ENCODE peak calls at places on chromosomes 6 and 20, in six cellular contexts. C is AG04450, P is bronchial epithelial cell, W is cardiac fibroblast, L is ovary, E is AG09309. K is an unnamed sample.

GRCh38 chr6:158853072-158853871 is 34.1 kb upstream of the EZR start:
- DNase-seq in C (no peak), P (peak; percentile 100), W (peak; percentile 89), L (peak; percentile 43), E (no peak), K (peak; percentile 97)

GRCh38 chr6:110682460-110682853 is 132.8 kb downstream of the CDK19 start:
- DNase-seq in C (peak; percentile 47), P (peak; percentile 79), W (peak; percentile 88), L (peak; percentile 28), E (peak; percentile 46), K (peak; percentile 87)

GRCh38 chr6:132369526-132369925 is 31.7 kb downstream of the MOXD1 start:
- DNase-seq in C (peak; percentile 36), P (no peak), W (peak; percentile 60), L (no peak), E (no peak), K (peak; percentile 32)

GRCh38 chr20:50560867-50561266 is 50.7 kb downstream of the PTPN1 start:
- DNase-seq in C (no peak), P (no peak), W (no peak), L (no peak), E (no peak), K (peak; percentile 21)

GRCh38 chr6:34940030-34940434 is 51.0 kb downstream of the ANKS1A start:
- DNase-seq in C (no peak), P (no peak), W (peak; percentile 36), L (no peak), E (no peak), K (no peak)

GRCh38 chr6:26493258-26493657 is 6.8 kb upstream of the BTN1A1 start:
- DNase-seq in C (no peak), P (no peak), W (peak; percentile 51), L (no peak), E (peak; percentile 4), K (no peak)

GRCh38 chr6:20943036-20943627 is 408.9 kb downstream of the CDKAL1 start:
- DNase-seq in C (no peak), P (no peak), W (no peak), L (no peak), E (no peak), K (peak; percentile 2)

GRCh38 chr20:23320317-23320716 is 30.3 kb upstream of the NXT1 start:
- DNase-seq in C (no peak), P (peak; percentile 9), W (peak; percentile 37), L (no peak), E (no peak), K (peak; percentile 36)

GRCh38 chr6:15264902-15265761 is 19.3 kb downstream of the JARID2 start:
- DNase-seq in C (peak; percentile 66), P (no peak), W (peak; percentile 68), L (no peak), E (no peak), K (no peak)

GRCh38 chr6:3911614-3912336 is 62.6 kb downstream of the FAM50B start:
- DNase-seq in C (peak; percentile 43), P (peak; percentile 87), W (peak; percentile 89), L (peak; percentile 56), E (peak; percentile 42), K (peak; percentile 89)

GRCh38 chr6:135182993-135183531 is 2.0 kb downstream of the MYB start:
- DNase-seq in C (no peak), P (peak; percentile 5), W (no peak), L (no peak), E (no peak), K (no peak)

GRCh38 chr6:19896580-19897010 is 59.4 kb downstream of the ID4 start:
- DNase-seq in C (no peak), P (peak; percentile 19), W (no peak), L (no peak), E (no peak), K (peak; percentile 47)

GRCh38 chr6:137416376-137417109 is 77.7 kb downstream of the OLIG3 start:
- DNase-seq in C (no peak), P (no peak), W (peak; percentile 88), L (no peak), E (peak; percentile 62), K (no peak)

GRCh38 chr6:4155848-4156466 is 20.6 kb upstream of the ECI2 start:
- DNase-seq in C (peak; percentile 64), P (peak; percentile 81), W (peak; percentile 87), L (peak; percentile 76), E (no peak), K (peak; percentile 91)

GRCh38 chr6:40722081-40722480 is 134.9 kb upstream of the LRFN2 start:
- DNase-seq in C (no peak), P (no peak), W (no peak), L (no peak), E (no peak), K (no peak)

GRCh38 chr6:121839891-121840290 is 404.4 kb downstream of the GJA1 start:
- DNase-seq in C (no peak), P (peak; percentile 73), W (no peak), L (no peak), E (no peak), K (no peak)

GRCh38 chr20:48066256-48066655 is 281.0 kb upstream of the SULF2 start:
- DNase-seq in C (no peak), P (peak; percentile 18), W (peak; percentile 87), L (no peak), E (peak; percentile 95), K (peak; percentile 89)

GRCh38 chr20:37282558-37282957 is 6.9 kb upstream of the MANBAL start:
- DNase-seq in C (no peak), P (peak; percentile 44), W (peak; percentile 84), L (no peak), E (no peak), K (peak; percentile 60)

GRCh38 chr20:17560344-17561074 is 9.4 kb upstream of the DSTN start:
- DNase-seq in C (no peak), P (peak; percentile 50), W (no peak), L (no peak), E (no peak), K (no peak)

GRCh38 chr6:137878070-137878809 is 11.2 kb downstream of the TNFAIP3 start:
- DNase-seq in C (no peak), P (peak; percentile 53), W (no peak), L (no peak), E (no peak), K (no peak)

GRCh38 chr6:37365791-37366190 is 12.0 kb downstream of the RNF8 start:
- DNase-seq in C (no peak), P (peak; percentile 35), W (peak; percentile 72), L (no peak), E (no peak), K (peak; percentile 11)
- TF ChIP-seq CTCF in C (peak; percentile 12), P (peak; percentile 12), W (peak; percentile 33), L (no peak), E (peak; percentile 15), K (no peak)

DNA sequence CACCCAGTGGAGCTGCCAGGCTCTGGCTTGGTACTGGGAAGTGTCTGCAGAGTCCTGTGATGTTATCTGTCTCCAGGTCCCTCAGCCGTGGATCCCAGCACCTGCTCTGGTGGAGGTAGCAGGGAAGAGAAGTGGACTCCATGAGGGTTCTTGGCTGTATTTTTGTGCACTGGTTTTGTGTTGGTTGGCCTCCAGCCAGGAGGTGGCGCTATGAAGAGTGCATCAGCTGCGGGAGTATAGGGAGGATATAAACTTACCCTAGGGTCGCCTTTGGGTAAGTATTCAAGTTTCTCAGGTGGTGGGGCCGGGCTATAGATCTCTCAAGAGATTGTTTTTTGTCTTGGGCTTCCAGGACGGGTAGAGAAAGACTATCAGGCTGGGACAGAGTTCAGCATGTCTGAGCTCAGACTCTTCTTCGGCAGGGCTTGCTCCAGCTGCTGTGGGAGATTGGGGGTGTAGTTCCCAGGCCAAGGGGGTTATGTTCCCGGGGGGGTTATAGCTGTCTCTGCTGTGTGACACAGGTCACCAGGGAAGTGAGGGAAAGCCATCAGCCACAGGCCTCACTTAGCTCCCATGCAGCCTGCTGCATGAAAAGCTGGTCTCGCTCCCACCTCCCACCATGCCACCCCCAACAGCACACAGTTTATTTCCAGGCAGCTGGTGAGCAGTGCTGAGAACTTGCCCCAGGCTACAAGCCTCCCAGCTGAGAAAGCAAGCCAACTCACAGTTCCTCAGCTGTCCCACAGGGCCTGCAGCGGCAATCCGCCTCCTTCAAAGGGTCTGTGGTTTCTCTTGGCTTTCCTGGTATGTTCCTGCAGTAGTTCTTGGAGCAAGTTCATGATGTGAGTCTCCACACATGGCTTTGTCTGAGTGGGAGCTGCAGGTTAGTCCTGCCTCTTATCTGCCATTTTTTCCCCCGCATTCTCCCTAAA is 115.7 kb downstream of the AIG1 start:
- DNase-seq in C (peak; percentile 71), P (peak; percentile 29), W (peak; percentile 84), L (no peak), E (peak; percentile 89), K (peak; percentile 78)
- TF ChIP-seq CTCF in C (no peak), P (no peak), W (no peak), L (no peak), E (peak; percentile 13), K (peak; percentile 11)

GRCh38 chr6:143964667-143965066 is 43.4 kb downstream of the PLAGL1 start:
- DNase-seq in C (no peak), P (no peak), W (peak; percentile 49), L (no peak), E (no peak), K (no peak)

GRCh38 chr6:143961868-143962643 is 46.0 kb downstream of the PLAGL1 start:
- DNase-seq in C (no peak), P (no peak), W (no peak), L (no peak), E (no peak), K (no peak)

GRCh38 chr6:143959865-143960264 is 48.2 kb downstream of the PLAGL1 start:
- DNase-seq in C (no peak), P (no peak), W (no peak), L (no peak), E (no peak), K (no peak)

GRCh38 chr6:143963158-143963919 is 44.7 kb downstream of the PLAGL1 start:
- DNase-seq in C (no peak), P (no peak), W (no peak), L (no peak), E (no peak), K (no peak)

GRCh38 chr6:143962644-143962929 is 45.5 kb downstream of the PLAGL1 start:
- DNase-seq in C (no peak), P (peak; percentile 32), W (peak; percentile 68), L (no peak), E (peak; percentile 58), K (peak; percentile 11)
- TF ChIP-seq CTCF in C (peak; percentile 60), P (peak; percentile 53), W (peak; percentile 29), L (no peak), E (peak; percentile 56), K (peak; percentile 3)

GRCh38 chr6:25476126-25476525 is 175.9 kb upstream of the SCGN start:
- DNase-seq in C (no peak), P (peak; percentile 54), W (peak; percentile 51), L (no peak), E (no peak), K (peak; percentile 52)

GRCh38 chr6:25473447-25473846 is 178.6 kb upstream of the SCGN start:
- DNase-seq in C (no peak), P (no peak), W (no peak), L (no peak), E (no peak), K (no peak)

GRCh38 chr6:25468881-25469280 is 183.1 kb upstream of the SCGN start:
- DNase-seq in C (no peak), P (no peak), W (no peak), L (no peak), E (no peak), K (no peak)

GRCh38 chr6:25469797-25470388 is 182.1 kb upstream of the SCGN start:
- DNase-seq in C (no peak), P (no peak), W (no peak), L (no peak), E (no peak), K (no peak)

DNA sequence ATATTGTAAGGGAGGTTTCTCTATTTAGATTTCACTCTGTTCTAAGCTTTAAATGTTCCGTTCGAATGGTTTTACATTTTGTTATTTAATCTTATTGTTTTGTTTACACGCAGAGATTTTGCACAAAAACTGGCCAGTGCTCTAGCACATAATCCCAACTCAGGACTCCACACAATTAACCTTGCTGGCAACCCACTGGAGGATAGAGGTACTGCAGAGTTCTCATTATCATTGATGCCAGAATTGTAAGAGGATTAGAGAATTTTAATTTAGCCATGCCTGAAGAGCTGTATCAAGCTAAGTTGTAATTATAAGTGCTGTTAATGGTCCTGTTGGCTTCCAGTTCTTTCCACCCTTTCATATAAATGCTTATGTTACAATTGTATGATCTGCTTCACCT is 179.7 kb upstream of the SCGN start:
- DNase-seq in C (no peak), P (no peak), W (no peak), L (no peak), E (no peak), K (peak; percentile 16)
- TF ChIP-seq CTCF in C (peak; percentile 34), P (no peak), W (peak; percentile 10), L (no peak), E (peak; percentile 25), K (no peak)

K was measured in MCF 10A.